ENCODE peak calls at places on chromosomes 5 and 9, in eight cellular contexts. S, G, X, T, O, P, C and B are unnamed samples.
A peak's percentile ranks its signal among the peaks of the same experiment; 100 is the strongest.

GRCh38 chr9:94627287-94627686 is 12.0 kb downstream of the FBP1 start:
- DNase-seq in T (no peak), G (no peak), C (no peak), P (no peak), O (no peak), X (peak; percentile 33), S (no peak), B (no peak)

GRCh38 chr5:9156282-9156681 is 389.6 kb downstream of the SEMA5A start:
- DNase-seq in C (peak; percentile 74), T (peak; percentile 61), X (peak; percentile 91), P (peak; percentile 29), S (peak; percentile 72), O (peak; percentile 46), G (peak; percentile 70), B (peak; percentile 88)

GRCh38 chr5:3006526-3006925 is 255.0 kb upstream of the IRX2 start:
- DNase-seq in S (no peak), P (no peak), G (no peak), C (no peak), O (no peak), X (no peak), T (no peak), B (no peak)

GRCh38 chr5:168295574-168296201 is 4.2 kb downstream of the WWC1 start:
- DNase-seq in X (peak; percentile 94), S (peak; percentile 66), P (peak; percentile 68), C (peak; percentile 89), T (no peak), G (no peak), O (peak; percentile 55), B (peak; percentile 84)

GRCh38 chr9:27528886-27529315 is 713 bp downstream of the MOB3B start:
- DNase-seq in T (no peak), X (peak; percentile 80), C (peak; percentile 80), G (no peak), S (peak; percentile 13), P (peak; percentile 2), O (peak; percentile 83), B (peak; percentile 44)

GRCh38 chr9:5459289-5459829 is 9.0 kb downstream of the CD274 start:
- DNase-seq in T (no peak), S (no peak), G (no peak), O (peak; percentile 42), P (peak; percentile 78), X (peak; percentile 71), C (no peak), B (no peak)

GRCh38 chr5:33941090-33941489 is 4.9 kb downstream of the RXFP3 start:
- DNase-seq in S (no peak), T (no peak), X (no peak), P (no peak), G (no peak), O (no peak), C (no peak), B (no peak)

GRCh38 chr9:84261082-84261746 is 79.3 kb downstream of the SLC28A3 start:
- DNase-seq in X (peak; percentile 88), P (peak; percentile 36), T (peak; percentile 83), S (peak; percentile 83), O (peak; percentile 55), C (peak; percentile 89), G (peak; percentile 58), B (peak; percentile 92)

GRCh38 chr5:87079219-87079618 is 188.5 kb upstream of the RASA1 start:
- DNase-seq in X (peak; percentile 1), P (no peak), T (no peak), S (no peak), G (no peak), C (no peak), O (no peak), B (no peak)

GRCh38 chr5:172694061-172694460 is 53.0 kb downstream of the NEURL1B start:
- DNase-seq in G (no peak), X (no peak), C (no peak), O (peak; percentile 12), P (no peak), T (no peak), S (no peak), B (no peak)

GRCh38 chr5:57595530-57596098 is 113.0 kb upstream of the ACTBL2 start:
- DNase-seq in T (no peak), C (no peak), O (no peak), X (no peak), G (no peak), S (no peak), P (no peak), B (no peak)

GRCh38 chr9:85740821-85741111 is 988 bp downstream of the AGTPBP1 start:
- DNase-seq in X (no peak), C (no peak), O (no peak), T (no peak), P (peak; percentile 1), S (peak; percentile 34), G (no peak), B (no peak)

GRCh38 chr5:56637321-56637920 is 177.9 kb upstream of the MAP3K1 start:
- DNase-seq in C (no peak), S (no peak), O (no peak), T (no peak), P (peak; percentile 73), G (no peak), X (peak; percentile 94), B (peak; percentile 25)

GRCh38 chr5:72882989-72883388 is 66.5 kb downstream of the TNPO1 start:
- DNase-seq in O (no peak), C (no peak), T (no peak), X (no peak), P (no peak), G (no peak), S (no peak), B (no peak)

GRCh38 chr5:17431272-17432050 is 66.6 kb upstream of the TAF11L2 start:
- DNase-seq in G (no peak), S (no peak), T (no peak), C (no peak), X (no peak), O (no peak), P (no peak), B (no peak)

GRCh38 chr5:140344683-140345423 is 1.6 kb downstream of the HBEGF start:
- DNase-seq in G (no peak), C (no peak), X (peak; percentile 67), T (no peak), P (peak; percentile 48), S (no peak), O (peak; percentile 83), B (no peak)

GRCh38 chr5:149438711-149439132 is 59.6 kb upstream of the IL17B start:
- DNase-seq in O (peak; percentile 83), T (no peak), P (no peak), G (no peak), C (no peak), S (no peak), X (no peak), B (no peak)

GRCh38 chr9:93156475-93157008 is 22.5 kb upstream of the NINJ1 start:
- DNase-seq in G (no peak), S (no peak), X (no peak), O (no peak), P (no peak), T (no peak), C (no peak), B (no peak)

GRCh38 chr9:79615038-79615437 is 43.3 kb downstream of the TLE4 start:
- DNase-seq in X (no peak), T (no peak), S (no peak), G (no peak), C (no peak), P (no peak), O (no peak), B (no peak)
- H3K9ac ChIP-seq in X (no peak overlapping the region), T (no peak overlapping the region), S (no peak overlapping the region), G (no peak overlapping the region), C (no peak overlapping the region), P (no peak overlapping the region), O (no peak overlapping the region), B (no peak overlapping the region)

DNA sequence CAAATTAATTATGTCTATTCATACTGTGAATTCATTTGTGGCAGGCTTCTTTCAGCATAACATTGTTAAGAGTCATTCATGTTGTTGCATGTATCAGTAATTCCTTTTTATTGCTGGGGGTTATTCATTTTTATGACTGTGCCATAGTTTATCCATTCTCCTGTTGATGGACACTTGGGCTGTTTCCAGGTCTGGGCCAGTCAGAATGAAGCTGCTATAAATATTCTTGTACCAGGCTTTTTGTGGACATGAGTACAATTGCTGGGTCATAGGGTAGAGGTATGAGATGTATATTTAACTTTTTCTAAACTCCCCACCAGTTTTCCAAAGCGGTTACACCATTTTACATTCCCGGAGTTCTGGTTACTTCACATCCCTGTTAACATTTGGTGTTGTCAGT is 13.6 kb downstream of the PRPF4 start:
- DNase-seq in C (no peak), P (no peak), G (no peak), X (no peak), T (no peak), S (no peak), O (no peak), B (no peak)
- H3K36me3 ChIP-seq in C (peaks cover 41% of the 10 kb centered on the region), P (peaks cover 81% of the 10 kb centered on the region), G (peaks cover 89% of the 10 kb centered on the region), X (peaks cover 17% of the 10 kb centered on the region), T (peaks cover 73% of the 10 kb centered on the region), S (peaks cover 19% of the 10 kb centered on the region), O (peaks cover 59% of the 10 kb centered on the region), B (peaks cover 85% of the 10 kb centered on the region)

GRCh38 chr5:132831095-132831860 is 831 bp upstream of the SHROOM1 start:
- DNase-seq in X (no peak), C (no peak), S (no peak), G (no peak), T (no peak), P (no peak), O (no peak), B (no peak)
- H3K9ac ChIP-seq in X (peak overlapping the region; percentile 69), C (no peak overlapping the region), S (peak overlapping the region; percentile 73), G (no peak overlapping the region), T (no peak overlapping the region), P (peak overlapping the region; percentile 79), O (no peak overlapping the region), B (peak overlapping the region; percentile 86)

DNA sequence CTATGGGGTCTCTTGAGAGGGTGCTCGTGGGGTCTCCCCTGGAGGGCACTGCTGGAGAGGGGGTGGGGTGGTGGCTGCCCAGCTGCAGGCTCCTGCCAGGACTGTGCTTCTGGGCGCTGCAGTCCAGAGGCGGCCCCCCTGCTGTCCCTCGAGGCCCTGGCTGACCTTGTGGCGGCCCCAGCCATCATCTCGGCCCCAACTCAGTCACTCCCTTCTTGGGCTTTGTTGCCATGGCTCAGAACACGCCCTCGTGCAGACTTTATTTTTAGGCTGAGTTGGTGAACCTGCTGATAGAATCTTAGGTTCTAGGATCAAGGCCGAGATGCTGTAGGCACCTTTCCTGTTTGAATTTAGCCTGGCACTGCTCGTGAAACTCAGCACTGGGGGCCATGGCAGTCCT is 22.8 kb downstream of the FBXW5 start:
- DNase-seq in X (no peak), O (no peak), P (no peak), S (no peak), G (no peak), C (no peak), T (no peak), B (no peak)
- H3K36me3 ChIP-seq in X (peaks cover 6% of the 10 kb centered on the region), O (peaks cover 21% of the 10 kb centered on the region), P (no peaks in the 10 kb centered on the region), S (peaks cover 25% of the 10 kb centered on the region), G (peaks cover 86% of the 10 kb centered on the region), C (no peaks in the 10 kb centered on the region), T (peaks cover 1% of the 10 kb centered on the region), B (peaks cover 52% of the 10 kb centered on the region)

GRCh38 chr5:145946112-145946861 is 9.9 kb downstream of the SH3RF2 start:
- DNase-seq in O (peak; percentile 98), X (peak; percentile 69), G (no peak), P (peak; percentile 97), S (peak; percentile 71), T (no peak), C (no peak), B (peak; percentile 55)
- H3K9ac ChIP-seq in O (no peak overlapping the region), X (no peak overlapping the region), G (no peak overlapping the region), P (peak overlapping the region; percentile 41), S (no peak overlapping the region), T (no peak overlapping the region), C (no peak overlapping the region), B (no peak overlapping the region)